ENCODE peak calls at places on chromosomes 2 and 18, in ten cellular contexts. E, S, A, H, G, D, J, I, U and K are unnamed samples.

GRCh38 chr2:174771631-174772491 is 7.6 kb upstream of the CHRNA1 start:
- DNase-seq in E (peak; percentile 55), S (peak; percentile 89), A (no peak), H (no peak), G (no peak), D (peak; percentile 43), J (peak; percentile 94), I (no peak), U (peak; percentile 92), K (no peak)

GRCh38 chr18:78995740-78996395 is 16.2 kb downstream of the SALL3 start:
- DNase-seq in E (no peak), S (no peak), A (no peak), H (no peak), G (no peak), D (no peak), J (peak; percentile 33), I (no peak), U (no peak), K (no peak)

GRCh38 chr18:58862851-58863538 is 1.7 kb upstream of the ZNF532 start:
- DNase-seq in E (peak; percentile 47), S (peak; percentile 72), A (no peak), H (no peak), G (no peak), D (no peak), J (no peak), I (no peak), U (no peak), K (no peak)

GRCh38 chr2:240559271-240559670 is 886 bp upstream of the DUSP28 start:
- DNase-seq in E (no peak), S (no peak), A (no peak), H (no peak), G (no peak), D (no peak), J (no peak), I (no peak), U (no peak), K (no peak)

GRCh38 chr2:9004338-9005204 is 1.1 kb upstream of the MBOAT2 start:
- DNase-seq in E (no peak), S (no peak), A (no peak), H (no peak), G (no peak), D (no peak), J (no peak), I (no peak), U (no peak), K (no peak)

GRCh38 chr18:3481696-3482210 is 31.8 kb downstream of the TGIF1 start:
- DNase-seq in E (no peak), S (peak; percentile 68), A (no peak), H (no peak), G (no peak), D (no peak), J (no peak), I (no peak), U (peak; percentile 63), K (no peak)

GRCh38 chr2:218881744-218882462 is 1.3 kb downstream of the WNT10A start:
- DNase-seq in E (no peak), S (no peak), A (no peak), H (no peak), G (no peak), D (no peak), J (no peak), I (no peak), U (no peak), K (no peak)

GRCh38 chr18:44909191-44909719 is 228.6 kb downstream of the SETBP1 start:
- DNase-seq in E (no peak), S (no peak), A (no peak), H (no peak), G (peak; percentile 19), D (no peak), J (no peak), I (no peak), U (no peak), K (no peak)

GRCh38 chr18:70662588-70662987 is 373.7 kb downstream of the SOCS6 start:
- DNase-seq in E (no peak), S (no peak), A (no peak), H (no peak), G (no peak), D (no peak), J (no peak), I (no peak), U (no peak), K (no peak)

GRCh38 chr2:219632758-219633101 is 5.3 kb downstream of the SLC4A3 start:
- DNase-seq in E (no peak), S (no peak), A (no peak), H (no peak), G (no peak), D (no peak), J (peak; percentile 45), I (no peak), U (no peak), K (no peak)

GRCh38 chr18:42534313-42534712 is 579.3 kb downstream of the PIK3C3 start:
- DNase-seq in E (no peak), S (no peak), A (no peak), H (no peak), G (no peak), D (no peak), J (no peak), I (no peak), U (no peak), K (no peak)

GRCh38 chr2:42338567-42339190 is 22.3 kb downstream of the COX7A2L start:
- DNase-seq in E (no peak), S (no peak), A (no peak), H (no peak), G (no peak), D (no peak), J (peak; percentile 89), I (no peak), U (no peak), K (no peak)

GRCh38 chr18:79754022-79754761 is 43.5 kb upstream of the KCNG2 start:
- DNase-seq in E (peak; percentile 15), S (no peak), A (no peak), H (no peak), G (no peak), D (no peak), J (peak; percentile 36), I (no peak), U (no peak), K (no peak)

GRCh38 chr18:66873899-66874298 is 270.0 kb upstream of the CDH19 start:
- DNase-seq in E (no peak), S (no peak), A (no peak), H (no peak), G (no peak), D (no peak), J (no peak), I (no peak), U (no peak), K (no peak)

GRCh38 chr2:172887280-172887679 is 151.6 kb downstream of the RAPGEF4 start:
- DNase-seq in E (no peak), S (no peak), A (no peak), H (no peak), G (no peak), D (no peak), J (no peak), I (no peak), U (no peak), K (no peak)

GRCh38 chr2:173692068-173692467 is 273.1 kb downstream of the SP3 start:
- DNase-seq in E (no peak), S (no peak), A (no peak), H (no peak), G (no peak), D (no peak), J (no peak), I (no peak), U (no peak), K (no peak)

GRCh38 chr2:101960903-101961286 is 30.9 kb upstream of the IL1R2 start:
- DNase-seq in E (no peak), S (no peak), A (no peak), H (no peak), G (no peak), D (no peak), J (no peak), I (no peak), U (no peak), K (no peak)

GRCh38 chr18:61333271-61333745 is at the start of gene CDH20:
- DNase-seq in E (no peak), S (no peak), A (no peak), H (no peak), G (no peak), D (no peak), J (no peak), I (no peak), U (peak; percentile 39), K (no peak)